ENCODE peak calls at places on chromosomes 3 and 15, in eight cellular contexts. One of them, this sample, is unnamed. For H3K4me1, the result is how much of the 10 kb centered on the place peaks cover.

GRCh38 chr3:157700405-157700804 is 197.2 kb upstream of the VEPH1 start:
- DNase-seq in adrenal gland: no peak
- DNase-seq in prostate gland: no peak
- DNase-seq in GM12878: no peak
- DNase-seq in heart left ventricle: no peak
- DNase-seq in IMR-90: peak
- DNase-seq in ovary: no peak
- DNase-seq in upper lobe of left lung: no peak
- DNase-seq in this sample: no peak

GRCh38 chr3:71511037-71511436 is 72.5 kb downstream of the FOXP1 start:
- DNase-seq in heart left ventricle: no peak
- DNase-seq in upper lobe of left lung: no peak
- DNase-seq in ovary: no peak
- DNase-seq in prostate gland: no peak
- DNase-seq in IMR-90: peak
- DNase-seq in adrenal gland: no peak
- DNase-seq in GM12878: no peak
- DNase-seq in this sample: no peak

GRCh38 chr3:23894166-23895061 is 22.4 kb downstream of the NKIRAS1 start:
- DNase-seq in prostate gland: no peak
- DNase-seq in adrenal gland: no peak
- DNase-seq in ovary: no peak
- DNase-seq in GM12878: no peak
- DNase-seq in IMR-90: no peak
- DNase-seq in heart left ventricle: no peak
- DNase-seq in upper lobe of left lung: no peak
- DNase-seq in this sample: no peak

GRCh38 chr3:87503901-87504498 is 227.6 kb upstream of the POU1F1 start:
- DNase-seq in IMR-90: peak
- DNase-seq in GM12878: no peak
- DNase-seq in heart left ventricle: no peak
- DNase-seq in prostate gland: peak
- DNase-seq in upper lobe of left lung: no peak
- DNase-seq in ovary: no peak
- DNase-seq in adrenal gland: peak
- DNase-seq in this sample: no peak

GRCh38 chr15:66907826-66908502 is 157.4 kb upstream of the SMAD3 start:
- DNase-seq in heart left ventricle: peak
- DNase-seq in prostate gland: peak
- DNase-seq in adrenal gland: no peak
- DNase-seq in upper lobe of left lung: no peak
- DNase-seq in ovary: no peak
- DNase-seq in IMR-90: peak
- DNase-seq in GM12878: peak
- DNase-seq in this sample: peak

GRCh38 chr3:193982258-193982659 is 153.7 kb upstream of the HES1 start:
- DNase-seq in ovary: no peak
- DNase-seq in heart left ventricle: peak
- DNase-seq in GM12878: no peak
- DNase-seq in IMR-90: no peak
- DNase-seq in upper lobe of left lung: peak
- DNase-seq in prostate gland: peak
- DNase-seq in adrenal gland: no peak
- DNase-seq in this sample: peak

GRCh38 chr3:144770813-144771400 is 799.3 kb downstream of the DIPK2A start:
- DNase-seq in ovary: no peak
- DNase-seq in IMR-90: peak
- DNase-seq in heart left ventricle: no peak
- DNase-seq in upper lobe of left lung: no peak
- DNase-seq in prostate gland: no peak
- DNase-seq in adrenal gland: no peak
- DNase-seq in GM12878: no peak
- DNase-seq in this sample: no peak

GRCh38 chr3:165196577-165197561 is 685 bp upstream of the SLITRK3 start:
- DNase-seq in upper lobe of left lung: peak
- DNase-seq in GM12878: no peak
- DNase-seq in heart left ventricle: no peak
- DNase-seq in IMR-90: no peak
- DNase-seq in adrenal gland: no peak
- DNase-seq in prostate gland: no peak
- DNase-seq in ovary: no peak
- DNase-seq in this sample: no peak

GRCh38 chr15:34109775-34110663 is 8.1 kb downstream of the PGBD4 start:
- DNase-seq in IMR-90: peak
- DNase-seq in adrenal gland: peak
- DNase-seq in ovary: no peak
- DNase-seq in GM12878: no peak
- DNase-seq in prostate gland: no peak
- DNase-seq in upper lobe of left lung: no peak
- DNase-seq in heart left ventricle: no peak
- DNase-seq in this sample: no peak

GRCh38 chr3:8625991-8626390 is 18.6 kb downstream of the SSUH2 start:
- DNase-seq in GM12878: no peak
- DNase-seq in ovary: no peak
- DNase-seq in adrenal gland: no peak
- DNase-seq in IMR-90: peak
- DNase-seq in heart left ventricle: no peak
- DNase-seq in upper lobe of left lung: no peak
- DNase-seq in prostate gland: no peak
- DNase-seq in this sample: no peak

GRCh38 chr15:44580105-44580504 is 43.2 kb downstream of the EIF3J start:
- DNase-seq in ovary: no peak
- DNase-seq in prostate gland: no peak
- DNase-seq in upper lobe of left lung: no peak
- DNase-seq in GM12878: no peak
- DNase-seq in IMR-90: no peak
- DNase-seq in adrenal gland: no peak
- DNase-seq in heart left ventricle: no peak
- DNase-seq in this sample: no peak

GRCh38 chr3:129058441-129059194 is 2.0 kb upstream of the GP9 start:
- DNase-seq in adrenal gland: peak
- DNase-seq in GM12878: peak
- DNase-seq in prostate gland: peak
- DNase-seq in upper lobe of left lung: no peak
- DNase-seq in heart left ventricle: no peak
- DNase-seq in ovary: no peak
- DNase-seq in IMR-90: no peak
- DNase-seq in this sample: no peak

GRCh38 chr3:27360113-27361078 is 8.8 kb downstream of the NEK10 start:
- DNase-seq in heart left ventricle: no peak
- DNase-seq in prostate gland: peak
- DNase-seq in IMR-90: peak
- DNase-seq in upper lobe of left lung: no peak
- DNase-seq in ovary: no peak
- DNase-seq in adrenal gland: no peak
- DNase-seq in GM12878: no peak
- DNase-seq in this sample: no peak

GRCh38 chr3:49668861-49669260 is 5.3 kb upstream of the APEH start:
- DNase-seq in GM12878: no peak
- DNase-seq in adrenal gland: peak
- DNase-seq in IMR-90: peak
- DNase-seq in upper lobe of left lung: no peak
- DNase-seq in prostate gland: no peak
- DNase-seq in ovary: no peak
- DNase-seq in heart left ventricle: no peak
- DNase-seq in this sample: no peak

GRCh38 chr15:59615661-59616060 is 4.1 kb downstream of the GCNT3 start:
- DNase-seq in adrenal gland: no peak
- DNase-seq in ovary: no peak
- DNase-seq in GM12878: no peak
- DNase-seq in upper lobe of left lung: no peak
- DNase-seq in heart left ventricle: no peak
- DNase-seq in prostate gland: no peak
- DNase-seq in IMR-90: no peak
- DNase-seq in this sample: no peak

GRCh38 chr15:59614153-59614552 is 2.6 kb downstream of the GCNT3 start:
- DNase-seq in IMR-90: no peak
- DNase-seq in GM12878: no peak
- DNase-seq in prostate gland: no peak
- DNase-seq in adrenal gland: no peak
- DNase-seq in upper lobe of left lung: no peak
- DNase-seq in ovary: no peak
- DNase-seq in heart left ventricle: no peak
- DNase-seq in this sample: no peak

GRCh38 chr15:59609730-59610712 is 1.6 kb upstream of the GCNT3 start:
- DNase-seq in heart left ventricle: no peak
- DNase-seq in ovary: no peak
- DNase-seq in prostate gland: no peak
- DNase-seq in adrenal gland: no peak
- DNase-seq in IMR-90: no peak
- DNase-seq in upper lobe of left lung: no peak
- DNase-seq in GM12878: no peak
- DNase-seq in this sample: no peak

GRCh38 chr15:59616390-59616789 is 4.8 kb downstream of the GCNT3 start:
- DNase-seq in prostate gland: peak
- DNase-seq in IMR-90: no peak
- DNase-seq in GM12878: no peak
- DNase-seq in upper lobe of left lung: no peak
- DNase-seq in heart left ventricle: no peak
- DNase-seq in ovary: no peak
- DNase-seq in adrenal gland: no peak
- DNase-seq in this sample: no peak

GRCh38 chr15:59611277-59612260 is at the start of gene GCNT3:
- DNase-seq in GM12878: no peak
- DNase-seq in ovary: no peak
- DNase-seq in heart left ventricle: no peak
- DNase-seq in prostate gland: no peak
- DNase-seq in upper lobe of left lung: no peak
- DNase-seq in adrenal gland: peak
- DNase-seq in IMR-90: peak
- DNase-seq in this sample: no peak
- TF ChIP-seq POLR2A in GM12878: no peak
- TF ChIP-seq POLR2A in ovary: no peak
- TF ChIP-seq POLR2A in heart left ventricle: no peak
- TF ChIP-seq POLR2A in prostate gland: no peak
- TF ChIP-seq POLR2A in upper lobe of left lung: no peak
- TF ChIP-seq POLR2A in adrenal gland: no peak
- TF ChIP-seq POLR2A in IMR-90: no peak
- TF ChIP-seq POLR2A in this sample: no peak

DNA sequence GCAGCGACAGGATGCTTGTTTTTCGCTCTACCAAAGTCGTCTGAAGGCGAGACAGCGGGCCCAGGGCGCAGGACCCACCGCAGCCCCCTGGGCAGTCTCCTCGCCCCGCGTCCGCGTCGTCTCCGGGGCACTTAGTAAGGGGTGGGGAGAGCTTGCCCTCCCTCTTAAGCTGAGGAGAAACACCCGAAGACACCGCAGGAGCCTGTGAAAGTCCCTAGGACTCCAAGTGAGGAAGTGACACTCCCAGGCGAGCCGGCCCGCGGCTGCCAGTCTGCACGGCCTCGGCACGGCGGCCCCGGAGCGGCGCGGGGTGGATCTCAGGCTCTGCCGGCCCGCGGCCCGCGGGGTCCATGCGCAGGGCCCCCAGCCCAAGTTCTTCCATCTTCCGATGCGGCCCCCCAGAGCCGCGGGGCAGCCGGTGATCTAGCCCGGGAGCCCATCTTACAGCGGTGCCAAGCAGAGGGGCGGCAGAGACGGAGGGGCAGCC is 262 bp downstream of the ARHGAP31 start:
- DNase-seq in prostate gland: peak
- DNase-seq in ovary: peak
- DNase-seq in adrenal gland: peak
- DNase-seq in upper lobe of left lung: peak
- DNase-seq in IMR-90: no peak
- DNase-seq in GM12878: no peak
- DNase-seq in heart left ventricle: peak
- DNase-seq in this sample: no peak
- H3K4me1 ChIP-seq in prostate gland: under half
- H3K4me1 ChIP-seq in ovary: under half
- H3K4me1 ChIP-seq in adrenal gland: under half
- H3K4me1 ChIP-seq in upper lobe of left lung: under half
- H3K4me1 ChIP-seq in IMR-90: under half
- H3K4me1 ChIP-seq in GM12878: under half
- H3K4me1 ChIP-seq in heart left ventricle: under half
- H3K4me1 ChIP-seq in this sample: under half

GRCh38 chr3:123150449-123150954 is 51.2 kb upstream of the SEC22A start:
- DNase-seq in GM12878: no peak
- DNase-seq in prostate gland: no peak
- DNase-seq in heart left ventricle: no peak
- DNase-seq in ovary: no peak
- DNase-seq in adrenal gland: no peak
- DNase-seq in IMR-90: no peak
- DNase-seq in upper lobe of left lung: no peak
- DNase-seq in this sample: no peak

GRCh38 chr3:123152656-123153055 is 49.1 kb upstream of the SEC22A start:
- DNase-seq in heart left ventricle: no peak
- DNase-seq in ovary: no peak
- DNase-seq in IMR-90: no peak
- DNase-seq in upper lobe of left lung: no peak
- DNase-seq in adrenal gland: no peak
- DNase-seq in prostate gland: no peak
- DNase-seq in GM12878: no peak
- DNase-seq in this sample: no peak

GRCh38 chr3:123153124-123153523 is 48.6 kb upstream of the SEC22A start:
- DNase-seq in GM12878: no peak
- DNase-seq in prostate gland: no peak
- DNase-seq in adrenal gland: no peak
- DNase-seq in IMR-90: no peak
- DNase-seq in heart left ventricle: no peak
- DNase-seq in upper lobe of left lung: no peak
- DNase-seq in ovary: no peak
- DNase-seq in this sample: no peak

GRCh38 chr3:123149525-123149924 is 52.2 kb upstream of the SEC22A start:
- DNase-seq in GM12878: no peak
- DNase-seq in adrenal gland: no peak
- DNase-seq in prostate gland: no peak
- DNase-seq in upper lobe of left lung: no peak
- DNase-seq in heart left ventricle: no peak
- DNase-seq in ovary: no peak
- DNase-seq in IMR-90: no peak
- DNase-seq in this sample: no peak

DNA sequence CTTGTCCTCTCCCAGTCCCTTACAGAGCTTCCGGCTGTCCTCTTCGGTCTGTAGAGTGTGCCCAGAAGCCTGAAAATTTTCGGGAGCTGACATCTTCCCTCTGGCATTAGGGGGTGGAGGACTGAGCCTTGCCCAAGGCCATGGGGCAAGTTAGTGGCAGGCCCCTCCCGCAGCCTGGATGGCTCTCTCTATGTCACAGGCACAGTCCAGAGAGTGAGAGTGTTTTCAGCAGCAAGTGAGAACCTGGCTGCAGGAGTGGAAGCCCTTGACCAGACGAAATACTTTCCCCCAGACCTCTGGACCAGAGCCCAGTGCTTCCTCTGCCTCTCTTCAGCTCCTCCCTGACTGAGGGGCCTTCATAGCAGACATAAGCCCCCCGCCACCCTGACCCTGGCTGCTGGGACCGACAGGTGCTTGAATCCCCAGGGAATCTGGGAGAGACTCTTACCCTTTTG is 50.5 kb upstream of the SEC22A start:
- DNase-seq in GM12878: no peak
- DNase-seq in adrenal gland: peak
- DNase-seq in ovary: no peak
- DNase-seq in IMR-90: no peak
- DNase-seq in prostate gland: no peak
- DNase-seq in upper lobe of left lung: no peak
- DNase-seq in heart left ventricle: no peak
- DNase-seq in this sample: no peak
- H3K27ac ChIP-seq in GM12878: no peak
- H3K27ac ChIP-seq in adrenal gland: peak
- H3K27ac ChIP-seq in ovary: no peak
- H3K27ac ChIP-seq in IMR-90: no peak
- H3K27ac ChIP-seq in prostate gland: no peak
- H3K27ac ChIP-seq in upper lobe of left lung: no peak
- H3K27ac ChIP-seq in heart left ventricle: peak
- H3K27ac ChIP-seq in this sample: no peak

GRCh38 chr15:89662893-89663673 is 7.8 kb upstream of the KIF7 start:
- DNase-seq in IMR-90: peak
- DNase-seq in ovary: peak
- DNase-seq in adrenal gland: peak
- DNase-seq in upper lobe of left lung: peak
- DNase-seq in GM12878: no peak
- DNase-seq in prostate gland: no peak
- DNase-seq in heart left ventricle: peak
- DNase-seq in this sample: peak
- TF ChIP-seq POLR2A in IMR-90: peak
- TF ChIP-seq POLR2A in ovary: no peak
- TF ChIP-seq POLR2A in adrenal gland: no peak
- TF ChIP-seq POLR2A in upper lobe of left lung: no peak
- TF ChIP-seq POLR2A in GM12878: no peak
- TF ChIP-seq POLR2A in prostate gland: no peak
- TF ChIP-seq POLR2A in heart left ventricle: no peak
- TF ChIP-seq POLR2A in this sample: no peak